ENCODE peak calls at places on chromosomes 7 and 10, in four cellular contexts. E is GM23248, A is PC-3, K is PC-9. M is an unnamed sample.

GRCh38 chr10:52256832-52257691 is 57.0 kb upstream of the DKK1 start:
- DNase-seq in A (peak; percentile 72), E (peak; percentile 29), K (peak; percentile 90), M (no peak)

GRCh38 chr7:137343483-137343841 is at the start of gene PTN:
- DNase-seq in A (peak; percentile 41), K (no peak), E (peak; percentile 74), M (peak; percentile 77)

GRCh38 chr7:2478800-2479199 is 2.6 kb upstream of the GRIFIN start:
- DNase-seq in A (no peak), K (peak; percentile 25), E (no peak), M (no peak)

GRCh38 chr10:78621183-78621789 is 447.5 kb upstream of the ZMIZ1 start:
- DNase-seq in A (peak; percentile 70), K (no peak), E (no peak), M (peak; percentile 33)

GRCh38 chr7:27106181-27106905 is 3.9 kb upstream of the HOXA2 start:
- DNase-seq in K (no peak), A (no peak), E (no peak), M (peak; percentile 52)

GRCh38 chr7:114217026-114217425 is 197.6 kb upstream of the FOXP2 start:
- DNase-seq in A (no peak), K (no peak), E (peak; percentile 1), M (no peak)

GRCh38 chr7:151243411-151244155 is 4.9 kb downstream of the SMARCD3 start:
- DNase-seq in E (no peak), A (no peak), K (no peak), M (no peak)

GRCh38 chr7:95808396-95808795 is 36.0 kb downstream of the DYNC1I1 start:
- DNase-seq in K (no peak), E (no peak), A (no peak), M (no peak)

GRCh38 chr10:60944159-60944909 is at the start of gene RHOBTB1:
- DNase-seq in A (peak; percentile 87), E (peak; percentile 92), K (peak; percentile 62), M (peak; percentile 77)

GRCh38 chr10:1643161-1643910 is 94.0 kb downstream of the ADARB2 start:
- DNase-seq in A (peak; percentile 12), K (no peak), E (peak; percentile 1), M (no peak)

GRCh38 chr7:130063036-130063435 is 7.3 kb upstream of the KLHDC10 start:
- DNase-seq in K (no peak), A (peak; percentile 73), E (peak; percentile 63), M (no peak)

GRCh38 chr7:102169651-102170416 is 116.8 kb upstream of the SH2B2 start:
- DNase-seq in E (no peak), K (no peak), A (no peak), M (peak; percentile 33)

GRCh38 chr7:42869131-42870020 is 42.5 kb downstream of the C7orf25 start:
- DNase-seq in E (peak; percentile 40), K (no peak), A (peak; percentile 67), M (peak; percentile 35)

GRCh38 chr10:15504101-15504840 is 133.2 kb upstream of the FAM171A1 start:
- DNase-seq in A (no peak), K (no peak), E (peak; percentile 77), M (no peak)

GRCh38 chr10:71713135-71714040 is 6.2 kb downstream of the C10orf105 start:
- DNase-seq in A (no peak), K (peak; percentile 66), E (peak; percentile 98), M (peak; percentile 80)

GRCh38 chr7:12490105-12490688 is 80.3 kb upstream of the SCIN start:
- DNase-seq in A (peak; percentile 66), E (peak; percentile 69), K (peak; percentile 53), M (peak; percentile 23)

GRCh38 chr7:92766461-92767003 is 69.8 kb downstream of the CDK6 start:
- DNase-seq in A (peak; percentile 74), K (peak; percentile 93), E (peak; percentile 65), M (peak; percentile 70)

GRCh38 chr10:104076743-104077160 is 8.9 kb downstream of the COL17A1 start:
- DNase-seq in A (peak; percentile 12), K (no peak), E (peak; percentile 12), M (no peak)

GRCh38 chr10:62907470-62908212 is 91.5 kb upstream of the EGR2 start:
- DNase-seq in A (peak; percentile 55), E (no peak), K (no peak), M (no peak)

GRCh38 chr10:3964516-3964915 is 179.5 kb upstream of the KLF6 start:
- DNase-seq in K (no peak), E (no peak), A (no peak), M (no peak)

GRCh38 chr10:97686301-97686961 is 610 bp downstream of the AVPI1 start:
- DNase-seq in K (no peak), E (peak; percentile 23), A (no peak), M (no peak)

GRCh38 chr7:48429117-48429516 is 257.9 kb downstream of the ABCA13 start:
- DNase-seq in A (no peak), K (no peak), E (no peak), M (no peak)

GRCh38 chr7:44750921-44751571 is 2.4 kb downstream of the ZMIZ2 start:
- DNase-seq in E (no peak), A (no peak), K (peak; percentile 32), M (no peak)

GRCh38 chr10:78405781-78406180 is 372.1 kb downstream of the RPS24 start:
- DNase-seq in K (no peak), E (peak; percentile 23), A (no peak), M (no peak)

GRCh38 chr10:34689053-34689452 is 126.0 kb downstream of the PARD3 start:
- DNase-seq in A (peak; percentile 66), E (peak; percentile 83), K (no peak), M (peak; percentile 69)

GRCh38 chr10:43682956-43683355 is 34.3 kb upstream of the ZNF32 start:
- DNase-seq in K (no peak), A (no peak), E (peak; percentile 61), M (peak; percentile 46)

GRCh38 chr7:1706721-1707613 is 36.9 kb downstream of the ELFN1 start:
- DNase-seq in A (no peak), K (no peak), E (no peak), M (no peak)

GRCh38 chr10:23362879-23363787 is 18.5 kb upstream of the C10orf67 start:
- DNase-seq in A (no peak), K (no peak), E (no peak), M (no peak)

GRCh38 chr7:46776790-46777189 is 805.1 kb downstream of the TNS3 start:
- DNase-seq in E (peak; percentile 46), A (peak; percentile 47), K (no peak), M (no peak)

GRCh38 chr7:53690411-53690810 is 655.0 kb downstream of the POM121L12 start:
- DNase-seq in A (no peak), K (no peak), E (no peak), M (no peak)
- TF ChIP-seq EZH2 in A (no peak), K (no peak), E (no peak), M (no peak)

GRCh38 chr7:24601600-24601999 is 28.3 kb downstream of the PALS2 start:
- DNase-seq in A (no peak), K (no peak), E (no peak), M (no peak)

GRCh38 chr7:24608504-24608903 is 35.3 kb downstream of the PALS2 start:
- DNase-seq in K (no peak), A (no peak), E (no peak), M (no peak)

GRCh38 chr7:24604640-24605039 is 31.4 kb downstream of the PALS2 start:
- DNase-seq in K (no peak), A (no peak), E (no peak), M (no peak)

GRCh38 chr7:24597014-24597413 is 23.8 kb downstream of the PALS2 start:
- DNase-seq in A (no peak), K (no peak), E (no peak), M (no peak)

DNA sequence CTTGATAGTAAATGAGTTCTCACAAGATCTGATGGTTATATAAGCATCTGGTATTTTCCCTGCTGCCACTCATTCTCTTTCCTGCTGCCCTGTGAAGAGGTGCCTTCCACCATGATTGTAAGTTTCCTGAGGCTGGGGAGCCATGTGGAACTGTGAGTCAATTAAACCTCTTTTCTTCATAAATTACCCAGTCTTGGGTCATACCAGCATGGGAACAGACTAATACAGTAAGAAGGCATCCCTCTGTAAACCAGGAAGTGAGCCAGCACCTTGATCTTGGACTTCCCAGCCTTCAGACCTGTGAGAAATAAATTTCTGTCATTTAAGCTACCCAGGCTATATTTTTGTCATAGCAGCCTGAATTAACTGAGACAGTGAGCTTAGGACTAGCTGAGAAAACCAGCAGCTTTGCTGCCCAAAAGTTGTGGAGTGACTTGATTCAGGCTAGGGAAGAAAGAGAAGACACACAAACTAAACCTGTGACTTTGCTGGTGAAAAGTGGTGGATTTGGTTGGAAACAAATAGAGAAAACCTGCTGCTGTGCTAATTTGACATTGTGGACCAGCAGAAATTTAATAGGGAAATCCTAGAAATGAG is 29.7 kb downstream of the PALS2 start:
- DNase-seq in A (no peak), E (no peak), K (no peak), M (no peak)
- H3K4me2 ChIP-seq in A (no peak overlapping the region), E (no peak overlapping the region), K (no peak overlapping the region), M (no peak overlapping the region)

DNA sequence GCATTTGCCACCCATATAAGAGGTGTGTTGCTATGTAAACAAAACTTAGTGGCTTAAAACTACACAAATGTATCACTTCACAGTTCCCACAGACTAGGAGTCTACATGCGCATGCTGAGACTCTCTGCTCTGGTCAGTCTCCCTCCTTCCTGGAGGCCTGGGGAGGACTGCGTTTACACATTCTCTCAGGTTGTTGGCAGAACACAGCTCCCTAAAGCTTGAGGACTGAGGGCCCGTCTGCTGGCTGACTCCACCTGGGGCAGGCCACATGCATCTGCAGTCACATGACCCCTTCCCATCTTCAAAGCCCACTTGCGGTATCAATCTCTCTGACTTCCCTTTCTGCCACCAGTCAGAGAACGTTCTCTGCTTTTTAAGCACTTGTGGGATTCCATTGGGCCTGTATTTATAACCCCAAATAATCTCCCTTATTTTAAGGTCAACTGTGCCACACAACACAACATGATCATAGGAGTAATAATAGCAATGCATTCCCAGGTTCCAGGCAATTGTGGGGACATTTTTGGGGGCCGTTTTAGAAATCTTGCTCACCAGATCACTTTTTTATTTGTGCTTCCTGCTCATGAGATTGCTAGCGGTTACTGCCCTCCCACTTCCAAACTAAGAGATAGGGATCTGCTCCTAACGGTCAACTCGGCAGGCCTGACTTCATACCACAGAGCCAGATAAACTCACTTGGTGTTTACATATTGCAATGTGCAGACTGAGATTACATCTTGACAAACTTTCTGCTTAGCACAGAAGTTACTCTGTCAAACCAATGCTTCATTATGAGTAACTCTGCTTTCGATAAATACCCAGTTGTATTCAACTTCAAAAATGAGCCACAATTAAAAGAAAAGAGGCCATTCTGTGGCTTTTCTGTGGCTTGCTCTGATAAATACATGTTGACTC is 96.3 kb downstream of the ALOX5 start:
- DNase-seq in A (peak; percentile 82), E (peak; percentile 47), K (peak; percentile 85), M (peak; percentile 86)
- TF ChIP-seq EZH2 in A (no peak), E (no peak), K (no peak), M (no peak)

GRCh38 chr10:29811751-29812427 is 177.1 kb upstream of the SVIL start:
- DNase-seq in A (peak; percentile 79), K (peak; percentile 94), E (peak; percentile 94), M (peak; percentile 99)

GRCh38 chr10:29816801-29817558 is 182.2 kb upstream of the SVIL start:
- DNase-seq in A (no peak), K (no peak), E (no peak), M (no peak)

GRCh38 chr10:29810816-29811215 is 176.0 kb upstream of the SVIL start:
- DNase-seq in E (no peak), A (no peak), K (no peak), M (peak; percentile 59)

GRCh38 chr10:29820890-29821398 is 186.2 kb upstream of the SVIL start:
- DNase-seq in A (no peak), E (peak; percentile 9), K (no peak), M (no peak)

DNA sequence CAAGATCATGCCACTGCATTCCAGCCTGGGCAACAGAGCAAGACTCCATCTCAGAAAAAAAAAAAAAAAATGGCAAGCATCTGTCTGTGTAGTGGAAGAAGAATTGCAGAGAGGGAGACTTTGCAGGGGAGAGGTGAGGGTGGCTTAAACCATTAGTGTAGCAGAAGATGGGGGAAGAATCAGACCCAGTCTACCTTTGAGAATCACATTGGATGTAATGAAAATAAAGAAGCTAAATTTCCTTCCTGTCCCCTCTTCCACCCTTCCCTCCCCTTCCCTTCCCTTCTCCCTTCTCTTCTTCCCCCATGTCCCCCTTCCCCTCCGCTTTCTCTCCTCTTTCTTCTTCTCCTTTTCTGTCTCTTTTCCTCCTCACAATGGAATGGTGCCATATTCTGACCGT is 180.8 kb upstream of the SVIL start:
- DNase-seq in E (no peak), A (no peak), K (no peak), M (no peak)
- H3K4me2 ChIP-seq in E (no peak overlapping the region), A (no peak overlapping the region), K (no peak overlapping the region), M (no peak overlapping the region)